ENCODE peak calls at places on chromosomes 4 and X, in four cellular contexts. N, O, R and X are unnamed samples.

GRCh38 chr4:56728512-56728911 is 47.4 kb upstream of the HOPX start:
- DNase-seq in N (no peak), O (no peak), R (no peak), X (no peak)

GRCh38 chr4:61389640-61390039 is 189.5 kb downstream of the ADGRL3 start:
- DNase-seq in N (no peak), O (no peak), R (no peak), X (no peak)

GRCh38 chr4:123127865-123128264 is 205.5 kb upstream of the NUDT6 start:
- DNase-seq in N (no peak), O (no peak), R (no peak), X (no peak)

GRCh38 chrX:10750581-10750980 is 130.2 kb upstream of the MID1 start:
- DNase-seq in N (no peak), O (no peak), R (no peak), X (no peak)

GRCh38 chr4:7652906-7653305 is 218.2 kb upstream of the PSAPL1 start:
- DNase-seq in N (no peak), O (no peak), R (no peak), X (no peak)

GRCh38 chr4:136124251-136124745 is 1408.0 kb downstream of the PCDH18 start:
- DNase-seq in N (no peak), O (no peak), R (no peak), X (no peak)

GRCh38 chr4:155629831-155630425 is 36.7 kb upstream of the GUCY1A1 start:
- DNase-seq in N (no peak), O (no peak), R (no peak), X (no peak)

GRCh38 chr4:30901781-30902479 is 181.8 kb downstream of the PCDH7 start:
- DNase-seq in N (no peak), O (no peak), R (no peak), X (no peak)

GRCh38 chrX:133781174-133781573 is 204.2 kb downstream of the GPC3 start:
- DNase-seq in N (no peak), O (no peak), R (no peak), X (no peak)

GRCh38 chr4:121674191-121674590 is 22.6 kb downstream of the ANXA5 start:
- DNase-seq in N (no peak), O (no peak), R (no peak), X (no peak)

GRCh38 chr4:5638316-5638715 is 70.0 kb downstream of the EVC2 start:
- DNase-seq in N (no peak), O (no peak), R (no peak), X (peak)

GRCh38 chr4:110527156-110527555 is 51.2 kb downstream of the ENPEP start:
- DNase-seq in N (no peak), O (no peak), R (no peak), X (no peak)

GRCh38 chrX:119218198-119218597 is 17.9 kb upstream of the PGRMC1 start:
- DNase-seq in N (no peak), O (no peak), R (no peak), X (no peak)

GRCh38 chrX:152154050-152154449 is 15.7 kb upstream of the MAGEA10 start:
- DNase-seq in N (no peak), O (no peak), R (peak), X (no peak)

GRCh38 chrX:20159811-20160385 is 18.3 kb upstream of the EIF1AX start:
- DNase-seq in N (no peak), O (no peak), R (no peak), X (no peak)
- TF ChIP-seq MYC in N (no peak), O (no peak), R (no peak), X (no peak)

GRCh38 chrX:131704136-131704695 is 160.3 kb downstream of the OR13H1 start:
- DNase-seq in N (peak), O (no peak), R (no peak), X (peak)
- TF ChIP-seq HDAC2 in N (no peak), O (no peak), R (no peak), X (no peak)

GRCh38 chr4:101356928-101357327 is 9.6 kb upstream of the PPP3CA start:
- DNase-seq in N (no peak), O (peak), R (no peak), X (peak)
- TF ChIP-seq MYC in N (no peak), O (no peak), R (no peak), X (no peak)

GRCh38 chrX:103061486-103061885 is 2.5 kb downstream of the BEX1 start:
- DNase-seq in N (no peak), O (peak), R (no peak), X (no peak)

GRCh38 chrX:103063191-103063845 is 653 bp downstream of the BEX1 start:
- DNase-seq in N (no peak), O (peak), R (no peak), X (no peak)

GRCh38 chrX:103066606-103067005 is 2.6 kb upstream of the BEX1 start:
- DNase-seq in N (no peak), O (no peak), R (no peak), X (no peak)

GRCh38 chrX:103063918-103064434 is at the start of gene BEX1:
- DNase-seq in N (no peak), O (peak), R (no peak), X (no peak)
- TF ChIP-seq HDAC2 in N (no peak), O (no peak), R (no peak), X (no peak)

DNA sequence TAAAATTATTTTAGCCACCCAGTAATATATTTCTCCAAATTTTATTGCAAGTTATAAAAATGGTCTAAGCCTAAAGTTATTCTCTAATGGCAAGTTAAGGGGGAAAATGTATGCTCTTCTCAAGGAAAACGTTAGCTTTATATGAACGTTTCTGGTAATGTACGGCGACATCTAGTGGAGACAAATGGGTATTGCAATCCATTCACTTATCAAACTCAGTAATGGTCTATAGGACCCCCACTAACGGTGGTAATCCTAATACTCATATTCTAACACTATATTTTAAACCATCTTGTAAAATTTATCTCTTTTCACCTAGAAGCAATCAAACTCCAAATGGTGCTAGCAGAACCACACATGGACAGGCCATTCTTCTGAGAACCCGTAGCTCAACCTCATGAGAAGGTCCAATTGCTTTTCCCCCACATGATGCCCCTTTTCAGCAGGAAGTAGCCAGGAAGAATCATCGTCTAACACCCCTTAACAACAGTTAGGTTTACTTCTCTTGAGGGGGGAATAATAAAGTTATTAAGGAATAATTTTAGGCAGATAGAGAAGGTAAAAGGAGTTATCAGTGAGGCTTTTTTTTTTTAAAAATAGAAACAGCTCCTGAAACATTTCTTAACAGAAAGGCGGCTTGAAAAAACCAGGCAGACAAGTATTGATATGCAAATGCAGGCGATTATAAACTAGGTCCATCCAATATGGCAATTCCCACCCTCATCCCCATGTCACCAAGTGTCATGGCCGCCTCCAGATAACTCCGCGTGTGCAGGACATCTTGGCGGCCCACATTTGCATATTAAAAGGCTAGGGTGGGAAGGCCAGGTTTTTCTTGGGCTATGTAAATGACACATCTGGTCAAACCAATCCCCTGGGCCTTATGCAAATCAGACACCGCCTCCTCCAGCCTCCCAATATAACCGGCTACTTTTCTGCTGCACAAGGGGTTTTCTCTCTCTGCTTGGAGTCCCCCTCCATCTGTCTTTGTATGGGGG is 35.0 kb downstream of the NUDT11 start:
- DNase-seq in N (no peak), O (peak), R (peak), X (peak)
- TF ChIP-seq MYC in N (no peak), O (no peak), R (no peak), X (no peak)

GRCh38 chr4:38177792-38178665 is 217.8 kb downstream of the PTTG2 start:
- DNase-seq in N (no peak), O (no peak), R (peak), X (no peak)
- TF ChIP-seq HDAC2 in N (no peak), O (no peak), R (no peak), X (no peak)

GRCh38 chr4:81648576-81649272 is 177.0 kb upstream of the RASGEF1B start:
- DNase-seq in N (peak), O (no peak), R (no peak), X (no peak)
- TF ChIP-seq MYC in N (no peak), O (no peak), R (no peak), X (no peak)

GRCh38 chr4:112649055-112649408 is 12.1 kb downstream of the LARP7 start:
- DNase-seq in N (no peak), O (no peak), R (no peak), X (no peak)

GRCh38 chr4:112651641-112652040 is 14.7 kb downstream of the LARP7 start:
- DNase-seq in N (no peak), O (no peak), R (no peak), X (no peak)

GRCh38 chr4:112648263-112649054 is 11.5 kb downstream of the LARP7 start:
- DNase-seq in N (no peak), O (no peak), R (no peak), X (no peak)

GRCh38 chr4:112652216-112652615 is 15.3 kb downstream of the LARP7 start:
- DNase-seq in N (no peak), O (no peak), R (no peak), X (no peak)

DNA sequence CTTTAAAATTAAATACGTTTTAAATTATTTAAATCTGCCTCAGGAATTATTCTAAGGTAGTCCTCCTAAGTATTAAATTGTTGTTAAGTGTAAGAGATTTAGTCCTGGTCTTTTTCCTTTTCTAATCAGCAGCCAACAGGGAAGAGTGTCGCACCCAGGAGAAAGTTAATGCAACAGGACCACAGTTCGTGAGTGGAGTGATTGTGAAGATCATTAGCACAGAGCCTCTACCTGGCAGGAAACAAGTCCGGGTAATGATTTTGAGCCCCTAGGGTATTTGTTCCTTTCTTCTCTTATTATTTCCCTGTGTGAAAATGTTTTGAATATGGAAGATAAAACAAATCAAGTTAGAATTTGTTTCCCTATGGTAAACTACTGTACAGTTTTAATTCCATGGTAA is 13.4 kb downstream of the LARP7 start:
- DNase-seq in N (no peak), O (no peak), R (no peak), X (no peak)
- TF ChIP-seq HDAC2 in N (no peak), O (no peak), R (no peak), X (no peak)

GRCh38 chr4:127698789-127699200 is 31.4 kb upstream of the SLC25A31 start:
- DNase-seq in N (peak), O (no peak), R (no peak), X (peak)
- TF ChIP-seq MYC in N (no peak), O (no peak), R (no peak), X (no peak)